ENCODE peak calls at places on chromosomes 11 and 22, in six cellular contexts. Z, P, A, G, E and B are unnamed samples.

GRCh38 chr11:114163830-114164401 is 104.4 kb downstream of the ZBTB16 start:
- DNase-seq in E (no peak), Z (no peak), P (no peak), A (no peak), G (peak), B (no peak)

GRCh38 chr22:25146311-25146710 is 53.3 kb upstream of the CRYBB3 start:
- DNase-seq in E (no peak), A (no peak), G (no peak), Z (no peak), P (no peak), B (no peak)

GRCh38 chr11:64810891-64811272 is 531 bp upstream of the MEN1 start:
- DNase-seq in A (no peak), Z (no peak), G (no peak), P (no peak), E (no peak), B (peak)

GRCh38 chr11:61978703-61979661 is 11.5 kb upstream of the FTH1 start:
- DNase-seq in P (peak), G (no peak), E (no peak), Z (no peak), A (no peak), B (no peak)

GRCh38 chr11:17479284-17480214 is 2.9 kb upstream of the ABCC8 start:
- DNase-seq in E (peak), Z (peak), G (peak), A (no peak), P (no peak), B (peak)

GRCh38 chr11:3954448-3955298 is 99.2 kb downstream of the STIM1 start:
- DNase-seq in G (no peak), Z (peak), P (no peak), A (no peak), E (no peak), B (peak)

GRCh38 chr11:17590463-17590862 is 43.4 kb downstream of the OTOG start:
- DNase-seq in A (no peak), Z (no peak), P (peak), G (no peak), E (peak), B (no peak)

GRCh38 chr11:59264736-59265135 is 52.0 kb upstream of the MPEG1 start:
- DNase-seq in Z (no peak), P (no peak), E (no peak), G (no peak), A (no peak), B (no peak)

GRCh38 chr22:48841881-48842582 is 985.6 kb downstream of the BRD1 start:
- DNase-seq in G (no peak), E (no peak), Z (no peak), P (no peak), A (no peak), B (no peak)

GRCh38 chr11:1012291-1012690 is 24.2 kb downstream of the MUC6 start:
- DNase-seq in E (no peak), P (no peak), Z (no peak), G (no peak), A (no peak), B (no peak)

GRCh38 chr11:16853266-16853665 is 114.8 kb downstream of the C11orf58 start:
- DNase-seq in G (no peak), P (no peak), A (no peak), Z (peak), E (no peak), B (no peak)

GRCh38 chr22:20456064-20456721 is 18.6 kb upstream of the SCARF2 start:
- DNase-seq in G (peak), Z (peak), P (peak), A (peak), E (peak), B (peak)

GRCh38 chr11:127640822-127641485 is 640.4 kb upstream of the KIRREL3 start:
- DNase-seq in A (no peak), P (no peak), Z (no peak), G (no peak), E (no peak), B (no peak)

GRCh38 chr11:27158763-27159679 is 118.4 kb downstream of the BBOX1 start:
- DNase-seq in A (no peak), Z (peak), P (peak), E (peak), G (peak), B (peak)

GRCh38 chr22:20298110-20298802 is 21.6 kb downstream of the DGCR6L start:
- DNase-seq in G (no peak), P (no peak), A (no peak), E (no peak), Z (peak), B (no peak)

GRCh38 chr22:44396727-44397722 is 84.3 kb upstream of the SHISAL1 start:
- DNase-seq in A (no peak), P (no peak), E (peak), Z (no peak), G (no peak), B (no peak)

GRCh38 chr11:122784325-122785155 is 53.8 kb upstream of the CRTAM start:
- DNase-seq in Z (no peak), A (no peak), E (no peak), P (peak), G (peak), B (peak)

GRCh38 chr11:68976563-68976962 is 4.2 kb downstream of the MRGPRD start:
- DNase-seq in G (no peak), E (peak), P (no peak), A (no peak), Z (no peak), B (no peak)

GRCh38 chr11:128193633-128194032 is 393.7 kb downstream of the ETS1 start:
- DNase-seq in A (no peak), E (no peak), G (no peak), Z (no peak), P (no peak), B (no peak)

GRCh38 chr11:76025068-76025467 is 181.2 kb downstream of the WNT11 start:
- DNase-seq in Z (no peak), A (no peak), E (no peak), G (no peak), P (no peak), B (no peak)

GRCh38 chr11:122748968-122749687 is 89.2 kb upstream of the CRTAM start:
- DNase-seq in P (peak), G (no peak), Z (no peak), E (peak), A (no peak), B (peak)

GRCh38 chr11:66848671-66849500 is 5.6 kb downstream of the RCE1 start:
- DNase-seq in A (peak), Z (no peak), E (peak), P (peak), G (peak), B (no peak)

GRCh38 chr22:19765477-19766234 is 5.1 kb downstream of the TBX1 start:
- DNase-seq in G (no peak), Z (peak), E (no peak), P (peak), A (no peak), B (no peak)

GRCh38 chr11:72821920-72822799 is 7.9 kb downstream of the ATG16L2 start:
- DNase-seq in E (peak), Z (peak), G (peak), A (peak), P (peak), B (peak)

GRCh38 chr11:125569913-125570621 is 790 bp downstream of the EI24 start:
- DNase-seq in P (no peak), E (no peak), A (no peak), G (peak), Z (no peak), B (no peak)

GRCh38 chr11:104772806-104773241 is 125.4 kb downstream of the CASP12 start:
- DNase-seq in G (no peak), A (no peak), E (no peak), P (no peak), Z (no peak), B (peak)

GRCh38 chr11:23138761-23139160 is 278.5 kb upstream of the CCDC179 start:
- DNase-seq in E (no peak), Z (no peak), G (no peak), P (no peak), A (no peak), B (no peak)

GRCh38 chr11:33268945-33269567 is 11.9 kb downstream of the HIPK3 start:
- DNase-seq in G (no peak), E (no peak), Z (no peak), A (no peak), P (no peak), B (no peak)

GRCh38 chr11:46279393-46280099 is 2.1 kb downstream of the CREB3L1 start:
- DNase-seq in E (no peak), Z (no peak), A (no peak), P (peak), G (peak), B (no peak)

GRCh38 chr11:77602385-77603105 is 12.8 kb downstream of the AQP11 start:
- DNase-seq in A (no peak), Z (peak), G (no peak), E (no peak), P (no peak), B (peak)

GRCh38 chr11:134592391-134592990 is 180.4 kb upstream of the B3GAT1 start:
- DNase-seq in Z (peak), G (no peak), A (peak), E (peak), P (no peak), B (no peak)

GRCh38 chr22:26949193-26949592 is 291.8 kb downstream of the MIAT start:
- DNase-seq in Z (no peak), P (no peak), A (no peak), G (no peak), E (no peak), B (peak)

GRCh38 chr11:41010361-41011050 is 448.9 kb downstream of the LRRC4C start:
- DNase-seq in P (no peak), A (no peak), Z (no peak), G (no peak), E (no peak), B (no peak)

GRCh38 chr22:31659246-31659645 is 2.8 kb downstream of the PISD start:
- DNase-seq in P (no peak), Z (no peak), A (no peak), G (no peak), E (no peak), B (no peak)

GRCh38 chr22:36658900-36659299 is 44.7 kb downstream of the CACNG2 start:
- DNase-seq in Z (no peak), E (no peak), P (no peak), A (no peak), G (no peak), B (no peak)

GRCh38 chr22:17774206-17774927 is at the start of gene BID:
- DNase-seq in G (peak), P (no peak), Z (peak), E (peak), A (peak), B (peak)

GRCh38 chr22:26708256-26709009 is 51.0 kb downstream of the MIAT start:
- DNase-seq in P (no peak), Z (no peak), A (no peak), G (no peak), E (no peak), B (no peak)

GRCh38 chr11:1730230-1730629 is 20.2 kb downstream of the IFITM10 start:
- DNase-seq in Z (no peak), P (peak), G (no peak), E (no peak), A (no peak), B (no peak)

GRCh38 chr11:108647701-108648527 is 17.0 kb upstream of the DDX10 start:
- DNase-seq in A (peak), P (peak), G (peak), E (peak), Z (peak), B (no peak)

GRCh38 chr22:20569059-20570058 is 61.9 kb downstream of the MED15 start:
- DNase-seq in P (peak), Z (no peak), G (peak), E (peak), A (no peak), B (peak)

GRCh38 chr11:101357771-101358170 is 226.0 kb downstream of the TRPC6 start:
- DNase-seq in Z (no peak), A (no peak), P (no peak), E (no peak), G (no peak), B (no peak)
- TF ChIP-seq POLR2A in Z (no peak), A (no peak), P (no peak), E (no peak), G (no peak), B (no peak)

GRCh38 chr11:19286411-19286810 is 45.7 kb upstream of the E2F8 start:
- DNase-seq in E (no peak), Z (no peak), P (no peak), A (no peak), G (no peak), B (no peak)
- TF ChIP-seq POLR2A in E (no peak), Z (no peak), P (no peak), A (no peak), G (no peak), B (no peak)

DNA sequence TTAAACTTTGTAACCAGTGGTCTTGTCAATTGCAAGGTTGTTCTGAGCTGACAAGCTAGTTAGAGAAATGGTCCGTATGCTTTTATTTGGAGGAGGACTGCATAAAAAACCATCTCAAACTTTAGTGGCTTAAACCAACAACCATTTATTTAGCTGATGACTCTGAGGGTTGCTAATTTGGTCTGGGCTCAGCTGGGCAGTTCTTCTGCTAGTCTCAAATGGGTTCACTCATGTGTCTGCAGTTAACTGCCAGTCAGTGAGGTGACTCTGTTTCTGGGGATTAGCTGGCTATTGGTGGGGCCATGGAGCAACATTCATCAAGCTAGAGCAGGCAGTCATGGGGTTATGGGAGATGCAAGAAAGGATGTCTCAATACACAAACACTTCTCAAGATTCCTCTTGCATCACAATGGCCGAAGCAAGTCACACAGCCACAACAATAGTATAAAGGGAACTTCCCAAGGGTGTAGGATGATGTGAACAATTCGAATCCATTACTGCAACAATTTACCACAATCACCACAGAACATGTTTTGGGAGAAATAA is 521.9 kb downstream of the INSC start:
- DNase-seq in G (no peak), E (peak), P (no peak), Z (no peak), A (no peak), B (no peak)
- TF ChIP-seq POLR2A in G (no peak), E (no peak), P (no peak), Z (no peak), A (no peak), B (no peak)

DNA sequence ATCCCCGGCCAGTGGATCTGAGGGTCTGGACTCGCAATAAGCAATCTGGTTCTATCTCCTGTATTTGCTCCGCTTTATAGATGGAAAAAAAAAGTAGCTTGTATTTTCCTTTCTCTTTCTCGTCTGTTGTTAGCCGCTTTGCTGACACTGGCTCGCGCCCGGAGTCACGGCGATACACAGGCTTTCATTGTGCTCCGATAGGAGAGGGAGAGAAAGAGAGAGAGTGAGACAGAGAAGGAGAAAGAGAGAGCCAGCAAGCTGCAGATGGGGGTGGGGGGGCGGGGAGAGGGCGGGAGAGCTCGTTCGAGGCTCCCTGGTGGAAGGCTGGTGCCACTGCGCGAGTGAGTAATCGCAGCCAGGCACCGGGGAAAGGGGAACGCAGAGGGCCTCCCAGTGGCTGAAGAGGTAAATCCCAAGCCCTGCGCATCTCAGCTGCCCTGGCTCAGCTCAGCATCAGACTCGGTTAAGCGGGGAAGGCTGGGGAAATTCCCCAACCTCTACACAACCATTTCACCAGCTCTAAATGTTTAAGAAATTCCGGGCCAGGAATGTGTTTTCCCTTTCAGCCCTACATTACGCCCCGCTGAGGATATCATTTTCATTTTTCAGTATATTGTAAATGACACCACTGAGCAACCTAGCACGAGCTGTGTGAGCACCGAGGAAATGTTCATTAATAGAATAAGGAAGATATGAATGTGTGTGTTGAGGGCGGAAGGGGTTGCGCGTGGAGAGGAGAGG is at the start of gene MAML2:
- DNase-seq in Z (peak), A (peak), G (peak), P (peak), E (peak), B (peak)
- TF ChIP-seq POLR2A in Z (no peak), A (no peak), G (no peak), P (no peak), E (no peak), B (no peak)

DNA sequence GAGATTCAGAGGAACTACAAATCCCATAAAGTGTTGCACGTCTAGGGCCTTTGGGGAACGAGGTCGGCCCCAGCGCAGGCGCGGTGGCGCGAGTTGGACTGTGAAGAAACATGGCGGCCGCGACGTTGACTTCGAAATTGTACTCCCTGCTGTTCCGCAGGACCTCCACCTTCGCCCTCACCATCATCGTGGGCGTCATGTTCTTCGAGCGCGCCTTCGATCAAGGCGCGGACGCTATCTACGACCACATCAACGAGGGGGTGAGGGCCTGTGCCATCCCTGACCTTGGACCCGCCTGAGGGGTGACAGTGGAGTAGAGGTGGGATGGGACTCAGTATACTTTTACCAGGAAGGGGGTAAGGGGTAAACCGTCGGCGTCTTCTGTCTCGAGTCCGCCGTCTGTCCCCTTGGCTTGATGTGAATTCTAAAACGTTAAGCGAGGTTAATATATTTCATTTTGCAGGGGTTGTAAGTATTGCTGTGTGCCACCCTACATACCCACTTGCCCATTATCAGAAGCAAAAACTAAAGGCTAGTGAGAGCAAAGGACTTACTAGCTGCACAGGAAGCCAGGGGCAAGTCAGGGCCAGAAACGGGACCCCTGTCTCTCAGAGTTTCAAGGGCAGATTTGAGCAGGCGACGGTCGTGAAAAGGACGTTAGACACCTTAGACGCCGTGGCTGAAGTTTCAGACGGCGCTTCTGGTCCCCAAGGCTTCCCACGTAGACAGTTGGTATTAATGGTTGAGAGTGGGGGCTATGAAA is at the start of gene UQCR10:
- DNase-seq in E (peak), Z (peak), G (peak), P (peak), A (peak), B (peak)
- TF ChIP-seq POLR2A in E (no peak), Z (peak), G (no peak), P (no peak), A (no peak), B (peak)

GRCh38 chr22:41687901-41688364 is 734 bp downstream of the SNU13 start:
- DNase-seq in Z (peak), A (no peak), P (peak), E (peak), G (peak), B (no peak)

GRCh38 chr22:41683616-41684015 is 5.1 kb downstream of the SNU13 start:
- DNase-seq in Z (no peak), P (no peak), E (no peak), G (no peak), A (no peak), B (no peak)

GRCh38 chr22:41684194-41684593 is 4.5 kb downstream of the SNU13 start:
- DNase-seq in E (no peak), A (no peak), P (no peak), G (no peak), Z (no peak), B (no peak)

GRCh38 chr22:41690476-41690875 is 1.8 kb upstream of the SNU13 start:
- DNase-seq in E (no peak), Z (no peak), A (no peak), G (no peak), P (no peak), B (no peak)

DNA sequence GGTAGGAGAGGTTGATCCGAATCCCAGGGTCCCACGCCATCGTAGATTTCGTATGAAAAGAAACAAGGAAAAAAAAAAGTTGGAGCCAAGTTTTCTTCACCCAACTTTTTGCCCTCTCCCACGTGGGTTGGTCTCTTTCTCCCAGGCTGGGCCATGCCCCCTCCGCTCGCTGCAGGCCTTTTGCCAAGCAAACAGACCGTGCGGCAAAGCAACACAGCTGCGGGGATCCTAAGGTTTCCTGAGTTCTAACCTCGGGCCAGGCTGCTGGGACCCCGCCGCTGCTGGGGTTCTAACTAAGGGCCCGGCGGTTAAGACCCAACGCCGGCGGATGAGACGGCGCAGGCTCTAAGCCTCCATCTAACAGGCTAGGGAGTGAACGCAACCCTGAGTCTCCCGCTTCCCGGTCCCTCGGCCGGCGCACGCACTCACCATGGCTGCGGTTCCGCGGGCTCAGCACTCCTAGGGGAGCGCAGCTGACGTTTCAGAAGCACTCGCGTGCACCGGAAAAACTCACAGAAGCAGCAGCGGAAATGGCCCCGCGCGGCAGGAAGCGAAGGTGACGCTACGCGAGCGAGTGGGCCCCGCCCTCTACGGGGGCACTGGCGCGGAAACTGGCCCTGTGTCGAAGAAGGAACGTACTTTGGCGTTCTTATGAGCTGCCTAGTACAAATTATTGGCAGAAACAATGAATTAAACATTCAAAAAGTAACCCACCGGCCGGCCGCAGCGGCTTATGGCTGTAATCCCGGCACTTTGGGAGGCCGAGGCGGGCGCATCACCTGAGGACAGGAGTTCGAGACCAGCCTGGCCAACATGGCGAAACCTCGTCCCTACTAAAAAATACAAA is at the start of gene SNU13:
- DNase-seq in G (peak), A (peak), E (peak), Z (peak), P (peak), B (peak)
- TF ChIP-seq POLR2A in G (peak), A (peak), E (no peak), Z (peak), P (no peak), B (peak)